ENCODE peak calls at places on chromosomes 5 and 9, in six cellular contexts. O is kidney epithelial cell, L is mammary epithelial cell, Q is sigmoid colon, G is lower lobe of right lung, H is stomach. V is an unnamed sample. For H3K27me3, the result is how much of the 10 kb centered on the place peaks cover.

GRCh38 chr5:159737263-159737662 is 179.0 kb upstream of the ADRA1B start:
- DNase-seq in O (no peak), L (no peak), Q (no peak), G (no peak), H (no peak), V (no peak)

GRCh38 chr5:179162351-179163235 is 102.4 kb downstream of the ZNF354C start:
- DNase-seq in O (no peak), L (no peak), Q (peak), G (peak), H (no peak), V (no peak)

GRCh38 chr5:168712280-168712924 is 133.2 kb upstream of the PANK3 start:
- DNase-seq in O (peak), L (peak), Q (no peak), G (no peak), H (no peak), V (no peak)

GRCh38 chr5:179263391-179264052 is 81.7 kb downstream of the ADAMTS2 start:
- DNase-seq in O (no peak), L (no peak), Q (peak), G (peak), H (peak), V (no peak)

GRCh38 chr5:28009526-28010025 is 971.2 kb upstream of the CDH9 start:
- DNase-seq in O (peak), L (peak), Q (no peak), G (no peak), H (no peak), V (no peak)

GRCh38 chr5:264346-264745 is 7.1 kb upstream of the PDCD6 start:
- DNase-seq in O (no peak), L (no peak), Q (no peak), G (no peak), H (no peak), V (no peak)

GRCh38 chr5:179270581-179271300 is 74.5 kb downstream of the ADAMTS2 start:
- DNase-seq in O (no peak), L (no peak), Q (peak), G (peak), H (no peak), V (no peak)

GRCh38 chr5:124651663-124652513 is 94.6 kb downstream of the ZNF608 start:
- DNase-seq in O (no peak), L (peak), Q (peak), G (peak), H (peak), V (no peak)

GRCh38 chr5:55691265-55692105 is 20.6 kb downstream of the SLC38A9 start:
- DNase-seq in O (no peak), L (peak), Q (no peak), G (no peak), H (no peak), V (no peak)

GRCh38 chr9:115944166-115944948 is 209.2 kb upstream of the PAPPA start:
- DNase-seq in O (no peak), L (peak), Q (peak), G (peak), H (peak), V (no peak)

GRCh38 chr9:127763918-127764384 is 14.5 kb downstream of the SH2D3C start:
- DNase-seq in O (no peak), L (no peak), Q (no peak), G (peak), H (peak), V (no peak)

GRCh38 chr5:61279725-61280124 is 52.3 kb upstream of the ZSWIM6 start:
- DNase-seq in O (no peak), L (no peak), Q (no peak), G (no peak), H (no peak), V (no peak)

GRCh38 chr5:84088996-84089395 is 295.7 kb downstream of the EDIL3 start:
- DNase-seq in O (no peak), L (no peak), Q (no peak), G (no peak), H (no peak), V (no peak)

GRCh38 chr5:157366741-157367684 is 93.0 kb upstream of the NIPAL4 start:
- DNase-seq in O (no peak), L (no peak), Q (peak), G (no peak), H (no peak), V (no peak)

GRCh38 chr5:88141695-88141979 is 127.0 kb downstream of the TMEM161B start:
- DNase-seq in O (no peak), L (no peak), Q (no peak), G (no peak), H (no peak), V (no peak)

GRCh38 chr9:127732444-127732843 is 2.6 kb downstream of the TOR2A start:
- DNase-seq in O (no peak), L (no peak), Q (no peak), G (no peak), H (no peak), V (no peak)

GRCh38 chr9:128005938-128006337 is 25.1 kb upstream of the EEIG1 start:
- DNase-seq in O (no peak), L (no peak), Q (peak), G (no peak), H (no peak), V (no peak)

GRCh38 chr9:13971910-13972655 is 341.9 kb downstream of the NFIB start:
- DNase-seq in O (no peak), L (no peak), Q (no peak), G (no peak), H (no peak), V (no peak)

GRCh38 chr5:170565077-170565476 is 61.3 kb downstream of the KCNIP1 start:
- DNase-seq in O (no peak), L (no peak), Q (no peak), G (no peak), H (no peak), V (no peak)

GRCh38 chr9:70924380-70924779 is 197.0 kb downstream of the TRPM3 start:
- DNase-seq in O (no peak), L (peak), Q (no peak), G (no peak), H (no peak), V (no peak)

GRCh38 chr5:59169101-59169767 is 586.4 kb downstream of the RAB3C start:
- DNase-seq in O (no peak), L (no peak), Q (no peak), G (no peak), H (no peak), V (no peak)

GRCh38 chr5:54470191-54470590 is 14.7 kb downstream of the HSPB3 start:
- DNase-seq in O (no peak), L (no peak), Q (no peak), G (no peak), H (no peak), V (no peak)

GRCh38 chr9:92151691-92152393 is 36.6 kb upstream of the SPTLC1 start:
- DNase-seq in O (no peak), L (peak), Q (peak), G (no peak), H (no peak), V (no peak)

GRCh38 chr5:113806250-113806649 is 292.8 kb downstream of the YTHDC2 start:
- DNase-seq in O (peak), L (peak), Q (no peak), G (no peak), H (no peak), V (no peak)

GRCh38 chr9:17367035-17367434 is 211.8 kb upstream of the SH3GL2 start:
- DNase-seq in O (no peak), L (no peak), Q (no peak), G (no peak), H (no peak), V (no peak)

GRCh38 chr5:134063421-134063820 is 51.1 kb upstream of the TCF7 start:
- DNase-seq in O (no peak), L (peak), Q (no peak), G (no peak), H (no peak), V (no peak)

GRCh38 chr5:82599030-82599429 is 320.9 kb upstream of the RPS23 start:
- DNase-seq in O (no peak), L (peak), Q (no peak), G (no peak), H (no peak), V (no peak)

GRCh38 chr5:66986009-66986408 is 210.6 kb downstream of the CD180 start:
- DNase-seq in O (no peak), L (no peak), Q (no peak), G (no peak), H (no peak), V (no peak)

DNA sequence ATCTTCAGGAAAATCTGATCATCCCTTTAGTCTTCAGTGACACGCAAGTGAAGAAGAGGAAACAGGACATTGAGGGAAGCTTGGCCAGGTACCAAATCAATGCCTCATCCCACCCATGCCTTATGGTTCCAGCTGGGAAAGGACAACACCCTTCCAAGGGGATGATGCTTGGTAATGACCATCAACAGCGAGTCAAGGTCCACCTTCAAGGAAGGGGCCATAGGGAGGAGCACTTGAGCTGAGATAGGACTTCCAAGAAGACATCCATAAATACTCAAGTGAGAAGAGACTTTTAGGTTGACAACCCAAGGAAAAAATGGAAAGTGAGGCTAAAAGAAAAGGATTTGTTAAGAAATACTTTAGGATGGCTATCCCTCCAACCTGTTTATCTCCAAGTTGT is 27.1 kb upstream of the GAS1 start:
- DNase-seq in O (no peak), L (no peak), Q (no peak), G (no peak), H (no peak), V (no peak)
- TF ChIP-seq CTCF in O (no peak), L (peak), Q (no peak), G (no peak), H (no peak), V (no peak)

GRCh38 chr5:16880547-16880946 is 55.5 kb downstream of the MYO10 start:
- DNase-seq in O (no peak), L (no peak), Q (no peak), G (no peak), H (no peak), V (no peak)
- H3K27me3 ChIP-seq in O (under half), L (under half), Q (under half), G (under half), H (under half), V (under half)

DNA sequence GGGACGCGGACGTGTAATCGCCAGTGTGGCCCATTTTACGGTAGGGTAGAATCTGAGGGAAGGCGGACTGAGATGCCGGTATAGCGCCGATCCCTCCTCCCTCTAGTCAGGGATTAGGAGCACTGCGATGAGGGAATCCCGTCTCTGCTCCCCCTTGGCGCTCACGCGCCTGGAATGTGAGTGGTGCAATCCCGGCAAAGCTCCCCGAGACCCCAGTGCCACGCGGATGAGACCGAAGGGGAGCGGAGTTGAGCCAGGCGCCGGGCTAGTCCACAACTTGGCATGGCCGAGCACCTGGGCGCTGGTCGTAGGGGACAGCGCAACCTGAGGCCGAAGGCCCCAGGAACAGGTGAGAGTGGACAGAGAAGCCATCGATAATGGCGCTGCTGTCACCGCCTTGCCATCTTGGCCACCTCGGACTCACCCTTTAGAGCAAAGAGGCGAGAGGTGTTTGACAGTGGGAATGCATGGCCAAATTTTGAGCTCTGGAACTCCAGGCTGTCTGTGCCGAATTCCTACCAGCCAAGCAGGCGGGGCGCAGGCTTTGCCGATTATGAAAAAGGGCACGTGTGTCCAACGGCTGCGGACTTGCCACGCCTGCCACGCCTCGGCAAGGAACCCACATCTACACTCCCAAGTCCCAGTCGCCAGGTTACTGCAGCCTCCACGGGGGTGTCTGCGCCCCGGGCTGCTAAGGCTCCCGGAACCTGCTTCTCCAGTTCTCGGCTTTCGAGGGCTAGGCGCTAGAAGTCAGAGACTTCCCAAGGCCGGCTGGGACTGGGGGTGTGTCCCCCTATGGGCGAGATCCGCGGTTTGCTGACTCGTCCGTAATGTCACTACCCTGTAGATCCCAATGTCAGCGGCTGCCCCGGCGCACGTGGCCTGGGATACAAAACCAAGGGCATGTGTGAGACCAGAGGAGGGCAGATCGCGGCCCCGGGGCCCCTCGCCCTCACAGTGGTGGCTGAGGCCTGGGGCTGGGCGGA is 2.6 kb downstream of the NPR3 start:
- DNase-seq in O (no peak), L (peak), Q (peak), G (peak), H (no peak), V (no peak)
- TF ChIP-seq CTCF in O (no peak), L (no peak), Q (no peak), G (no peak), H (no peak), V (no peak)

DNA sequence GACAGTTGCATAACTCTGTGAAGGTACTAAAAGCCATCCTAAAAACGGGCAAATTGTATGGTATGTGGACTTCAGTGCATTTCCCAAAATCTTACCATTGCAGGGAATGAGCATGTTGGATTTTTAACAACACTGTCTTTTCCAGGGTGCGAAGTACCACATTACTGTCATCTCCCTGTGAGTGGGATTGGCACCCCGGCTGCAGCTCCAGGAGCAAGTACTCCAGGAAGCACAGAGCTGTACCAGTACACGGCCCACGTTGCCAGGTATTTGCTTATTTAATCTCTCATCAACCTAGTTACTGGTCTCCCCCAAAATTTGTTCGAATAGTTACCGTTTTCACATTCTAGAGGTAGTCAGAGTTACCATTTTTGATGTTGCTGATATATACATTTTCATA is 22.6 kb upstream of the TJP2 start:
- DNase-seq in O (no peak), L (no peak), Q (no peak), G (no peak), H (no peak), V (no peak)
- H3K27me3 ChIP-seq in O (under half), L (under half), Q (under half), G (under half), H (under half), V (under half)

GRCh38 chr5:132751971-132752580 is 4.8 kb downstream of the CCNI2 start:
- DNase-seq in O (no peak), L (no peak), Q (no peak), G (no peak), H (no peak), V (no peak)

GRCh38 chr5:132752581-132753125 is 5.4 kb downstream of the CCNI2 start:
- DNase-seq in O (no peak), L (no peak), Q (no peak), G (no peak), H (no peak), V (no peak)

GRCh38 chr5:132754947-132755346 is 7.7 kb downstream of the CCNI2 start:
- DNase-seq in O (no peak), L (no peak), Q (no peak), G (no peak), H (no peak), V (no peak)

GRCh38 chr5:132754111-132754510 is 6.9 kb downstream of the CCNI2 start:
- DNase-seq in O (no peak), L (no peak), Q (no peak), G (no peak), H (no peak), V (no peak)

DNA sequence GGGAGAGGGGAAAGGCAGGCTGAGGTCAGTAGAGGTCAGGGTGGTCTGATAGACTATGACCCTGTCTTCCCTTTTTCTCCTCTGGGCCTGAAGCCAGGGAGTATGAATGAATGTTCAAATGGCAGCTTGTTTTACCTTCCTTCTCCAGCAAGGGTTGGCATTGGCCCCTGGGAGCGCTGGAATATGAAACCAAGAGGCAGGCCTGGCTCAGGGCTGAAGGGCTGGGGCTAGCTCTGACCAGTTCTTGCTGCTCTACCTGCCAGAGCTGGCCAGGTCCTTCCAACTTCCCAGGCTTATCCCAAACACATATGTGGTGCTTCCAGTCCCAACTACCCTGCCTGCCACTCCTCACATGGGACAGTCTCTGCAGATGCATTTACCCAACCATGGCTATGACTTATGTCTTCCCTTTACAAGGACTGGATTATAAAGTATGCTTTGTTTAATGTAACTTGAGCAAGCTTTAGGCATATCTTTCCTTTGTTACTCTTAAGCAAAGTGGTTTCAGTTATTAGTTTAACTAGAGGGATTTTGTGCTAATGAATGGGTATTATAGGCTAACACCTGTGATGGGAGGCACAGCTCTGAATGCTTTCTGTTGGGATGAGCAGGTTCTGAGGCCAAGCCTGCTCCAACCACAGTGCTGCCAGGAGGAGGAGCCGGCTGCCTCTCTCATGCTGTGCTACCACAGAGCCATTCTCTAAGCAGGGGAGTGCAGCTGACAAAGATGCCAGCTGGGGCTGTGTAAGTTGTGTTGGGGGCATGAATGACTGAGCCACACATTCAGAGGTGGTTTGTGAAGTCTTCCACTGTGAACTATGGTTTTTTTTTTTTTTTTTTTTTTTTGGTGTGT is 6.1 kb downstream of the CCNI2 start:
- DNase-seq in O (no peak), L (peak), Q (peak), G (no peak), H (peak), V (no peak)
- TF ChIP-seq CTCF in O (peak), L (peak), Q (no peak), G (no peak), H (no peak), V (no peak)